ENCODE peak calls at places on chromosomes 13 and 19, in six cellular contexts. N is AG04449, W is fibroblast of villous mesenchyme, B is cardiac fibroblast, M is lower lobe of right lung, J is tibial artery. K is an unnamed sample.

GRCh38 chr13:74251778-74252519 is 117.7 kb upstream of the KLF12 start:
- DNase-seq in M (no peak), N (no peak), J (no peak), W (no peak), B (peak; percentile 21), K (no peak)

GRCh38 chr19:55193481-55193880 is 13.4 kb upstream of the SYT5 start:
- DNase-seq in W (no peak), M (no peak), B (no peak), J (no peak), N (no peak), K (no peak)

GRCh38 chr13:23321534-23322241 is 111.8 kb downstream of the SACS start:
- DNase-seq in B (peak; percentile 98), W (peak; percentile 91), M (no peak), N (peak; percentile 76), J (peak; percentile 64), K (no peak)

GRCh38 chr13:44819245-44819644 is 170.0 kb downstream of the NUFIP1 start:
- DNase-seq in W (peak; percentile 76), N (peak; percentile 45), M (no peak), J (no peak), B (peak; percentile 86), K (no peak)

GRCh38 chr13:113982296-113982661 is 8.4 kb upstream of the C13orf46 start:
- DNase-seq in W (no peak), J (peak; percentile 9), B (no peak), N (no peak), M (peak; percentile 35), K (no peak)

GRCh38 chr19:13670846-13671245 is 93.5 kb upstream of the MRI1 start:
- DNase-seq in M (no peak), N (no peak), J (no peak), B (no peak), W (no peak), K (no peak)

GRCh38 chr13:76735641-76736040 is 150.6 kb downstream of the KCTD12 start:
- DNase-seq in M (no peak), J (no peak), N (no peak), B (no peak), W (no peak), K (no peak)

GRCh38 chr13:67229438-67230242 is 496 bp downstream of the PCDH9 start:
- DNase-seq in N (peak; percentile 2), J (no peak), M (no peak), W (peak; percentile 1), B (no peak), K (no peak)

GRCh38 chr13:59946924-59947323 is 216.8 kb downstream of the DIAPH3 start:
- DNase-seq in B (peak; percentile 9), N (no peak), M (no peak), W (peak; percentile 12), J (no peak), K (no peak)

GRCh38 chr19:6273701-6274601 is 5.8 kb downstream of the MLLT1 start:
- DNase-seq in B (peak; percentile 95), N (no peak), M (peak; percentile 88), W (peak; percentile 96), J (peak; percentile 94), K (peak; percentile 63)

GRCh38 chr13:108463365-108463764 is 166.0 kb upstream of the MYO16 start:
- DNase-seq in M (no peak), W (peak; percentile 9), B (peak; percentile 97), N (peak; percentile 44), J (no peak), K (no peak)

GRCh38 chr13:23427342-23428182 is 5.9 kb downstream of the SACS start:
- DNase-seq in W (peak; percentile 89), B (peak; percentile 90), J (peak; percentile 40), M (no peak), N (peak; percentile 79), K (no peak)

GRCh38 chr19:46218160-46218559 is 11.4 kb upstream of the IGFL1 start:
- DNase-seq in B (peak; percentile 46), N (no peak), W (peak; percentile 35), J (no peak), M (no peak), K (no peak)

GRCh38 chr13:31914843-31915242 is 116.7 kb upstream of the FRY start:
- DNase-seq in W (no peak), J (no peak), M (no peak), B (no peak), N (no peak), K (no peak)

DNA sequence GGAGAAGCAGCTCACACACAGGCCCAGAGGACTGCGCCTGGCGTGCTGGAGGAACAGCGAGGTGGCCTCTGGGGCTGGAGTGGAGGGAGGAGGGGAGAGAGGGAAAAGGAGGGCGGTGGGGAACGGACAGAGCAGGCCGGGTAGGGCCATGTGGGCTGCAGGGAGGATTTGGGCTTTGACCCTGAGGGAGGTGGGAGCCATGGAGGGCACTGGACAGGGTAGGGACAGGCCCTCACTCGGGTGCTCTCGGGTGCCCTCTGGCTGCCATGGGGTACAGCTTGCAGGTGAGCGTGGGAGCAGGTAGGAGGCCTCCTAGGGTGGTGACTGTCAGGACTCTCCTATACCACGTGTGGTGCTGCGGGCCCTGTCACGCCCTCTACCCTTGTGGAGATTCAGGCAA is 22.8 kb downstream of the PLIN4 start:
- DNase-seq in W (no peak), J (no peak), B (no peak), M (no peak), N (no peak), K (no peak)
- TF ChIP-seq CTCF in W (no peak), J (no peak), B (no peak), M (no peak), N (peak; percentile 4), K (no peak)

GRCh38 chr19:43126720-43127119 is 44.2 kb upstream of the PSG2 start:
- DNase-seq in M (no peak), J (no peak), B (no peak), W (no peak), N (no peak), K (no peak)

DNA sequence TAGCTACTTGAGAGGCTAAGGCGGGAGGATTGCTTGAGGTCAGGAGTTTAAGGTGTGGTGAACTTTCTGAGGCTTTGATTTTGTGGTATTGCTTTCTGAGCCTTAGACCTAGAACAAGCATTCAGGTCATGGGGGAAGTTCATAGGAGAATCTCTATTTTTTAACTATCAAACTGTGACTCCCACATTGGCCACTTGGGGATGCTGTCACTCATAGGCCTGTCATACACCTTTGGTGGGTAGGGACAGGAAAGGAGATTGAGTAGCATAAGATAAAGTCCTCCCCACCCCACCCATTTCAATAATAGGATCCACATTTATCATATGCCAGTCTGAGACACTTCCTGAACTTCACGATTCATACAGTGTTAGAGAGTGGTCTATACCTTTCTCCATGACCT is 41.9 kb upstream of the PSG2 start:
- DNase-seq in W (no peak), N (no peak), M (no peak), J (no peak), B (no peak), K (no peak)
- TF ChIP-seq CTCF in W (no peak), N (no peak), M (no peak), J (no peak), B (peak; percentile 34), K (no peak)

GRCh38 chr19:57578487-57579205 is at the start of gene ZNF416:
- DNase-seq in W (peak; percentile 99), B (peak; percentile 99), N (peak; percentile 88), M (peak; percentile 97), J (peak; percentile 97), K (peak; percentile 96)
- TF ChIP-seq CTCF in W (peak; percentile 16), B (peak; percentile 7), N (peak; percentile 35), M (no peak), J (no peak), K (peak; percentile 46)

DNA sequence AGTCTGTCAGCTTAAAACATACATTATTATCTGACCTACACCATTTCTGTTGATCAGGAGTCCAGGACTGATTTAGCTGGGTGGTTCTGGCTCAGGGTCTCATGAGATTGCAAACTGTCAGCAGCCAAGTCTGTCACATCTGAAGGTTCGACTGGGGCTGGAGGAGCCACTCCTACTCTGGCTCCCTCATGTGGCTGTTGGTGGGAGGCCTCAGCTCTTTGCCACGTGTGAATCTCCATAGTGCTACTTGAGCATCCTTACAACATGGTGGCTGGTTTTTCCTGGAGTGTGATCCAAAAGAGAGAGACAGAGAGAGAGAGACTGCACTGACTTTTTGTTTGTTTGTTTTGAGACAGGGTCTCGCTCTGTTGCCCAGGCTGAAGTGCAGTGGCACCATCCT is 63.6 kb upstream of the NFIC start:
- DNase-seq in B (peak; percentile 10), W (no peak), N (no peak), J (no peak), M (no peak), K (no peak)
- TF ChIP-seq CTCF in B (no peak), W (no peak), N (no peak), J (no peak), M (no peak), K (no peak)

DNA sequence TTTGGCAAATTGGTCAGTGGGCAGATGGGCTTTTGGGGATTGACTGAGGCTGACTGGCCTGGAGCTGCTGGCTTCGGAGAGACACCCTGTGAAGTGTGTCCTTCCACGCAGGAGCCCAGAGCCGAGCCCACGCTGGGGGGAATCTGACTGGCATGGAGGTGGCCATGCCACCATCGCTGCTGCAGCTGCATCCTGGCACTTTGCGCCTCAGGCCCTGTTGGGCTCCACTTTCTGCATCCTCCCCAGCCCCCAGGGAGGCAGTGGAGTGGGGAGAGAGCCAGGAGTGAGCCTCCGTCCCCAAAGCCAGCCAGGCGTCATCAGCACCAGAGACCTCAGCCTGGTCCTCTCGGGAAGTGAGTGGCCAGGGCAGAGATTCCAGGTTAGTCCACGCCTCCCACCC is 17.0 kb upstream of the NCCRP1 start:
- DNase-seq in J (no peak), B (no peak), M (no peak), N (no peak), W (no peak), K (no peak)
- TF ChIP-seq CTCF in J (no peak), B (no peak), M (no peak), N (no peak), W (no peak), K (no peak)

DNA sequence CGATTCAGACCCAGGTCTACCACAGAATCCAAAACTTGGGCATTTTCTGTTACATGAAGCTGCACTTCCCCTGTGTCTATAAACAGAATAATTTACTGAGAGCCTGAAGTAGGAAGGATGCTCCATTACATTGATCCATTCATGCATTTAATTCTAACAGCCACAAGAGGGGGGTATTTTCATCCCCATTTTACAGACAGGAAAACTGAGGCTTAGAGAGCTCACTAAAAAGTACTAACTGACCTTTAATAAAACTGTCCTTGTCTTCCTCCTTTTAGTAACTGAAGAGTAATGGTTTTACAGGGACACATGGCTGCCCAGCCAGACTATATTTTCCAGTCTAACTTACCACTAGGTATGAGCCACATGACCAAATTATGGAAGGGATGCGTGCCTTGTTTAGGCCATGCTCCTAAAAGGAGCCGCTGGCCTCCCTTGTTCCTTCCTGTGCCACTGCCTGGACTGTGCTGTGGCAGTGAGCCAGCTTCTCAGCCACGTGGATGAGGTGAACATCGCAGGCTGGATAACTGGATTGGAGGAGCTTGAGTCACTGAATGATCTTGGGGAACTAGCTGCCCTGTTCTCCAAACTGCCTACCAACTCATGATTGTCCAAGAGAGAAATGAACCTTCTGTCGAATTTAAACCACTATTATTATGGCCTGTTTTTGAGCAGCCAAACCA is 108.3 kb downstream of the DOCK9 start:
- DNase-seq in N (no peak), B (peak; percentile 49), J (no peak), W (no peak), M (no peak), K (no peak)
- TF ChIP-seq CTCF in N (no peak), B (peak; percentile 24), J (no peak), W (peak; percentile 23), M (no peak), K (no peak)